ENCODE peak calls at places on chromosomes 6 and 20, in nine cellular contexts. N, R, M, W, U, E, P, A and H are unnamed samples.

GRCh38 chr6:108157972-108158441 is 7.8 kb upstream of the NR2E1 start:
- DNase-seq in N (peak; percentile 33), R (no peak), M (no peak), W (no peak), U (no peak), E (peak; percentile 31), P (no peak), A (no peak), H (no peak)

GRCh38 chr20:57908226-57908625 is 198.4 kb upstream of the PMEPA1 start:
- DNase-seq in N (no peak), R (no peak), M (no peak), W (no peak), U (no peak), E (no peak), P (no peak), A (no peak), H (no peak)

GRCh38 chr6:125871365-125871764 is 80.6 kb downstream of the NCOA7 start:
- DNase-seq in N (no peak), R (no peak), M (no peak), W (no peak), U (peak; percentile 21), E (no peak), P (no peak), A (no peak), H (no peak)

GRCh38 chr6:142631517-142632385 is 313.2 kb downstream of the HIVEP2 start:
- DNase-seq in N (no peak), R (no peak), M (no peak), W (no peak), U (no peak), E (no peak), P (no peak), A (no peak), H (no peak)

GRCh38 chr6:35449287-35449881 is 2.8 kb upstream of the FANCE start:
- DNase-seq in N (peak; percentile 41), R (peak; percentile 37), M (no peak), W (peak; percentile 39), U (peak; percentile 72), E (peak; percentile 86), P (no peak), A (no peak), H (no peak)

GRCh38 chr6:69735029-69735428 is 61.8 kb downstream of the LMBRD1 start:
- DNase-seq in N (peak; percentile 2), R (no peak), M (no peak), W (no peak), U (no peak), E (no peak), P (no peak), A (no peak), H (no peak)

GRCh38 chr6:128282956-128283355 is 237.4 kb downstream of the PTPRK start:
- DNase-seq in N (no peak), R (no peak), M (no peak), W (no peak), U (no peak), E (no peak), P (no peak), A (no peak), H (no peak)

GRCh38 chr20:38665094-38665493 is 59.2 kb upstream of the SLC32A1 start:
- DNase-seq in N (no peak), R (no peak), M (no peak), W (no peak), U (no peak), E (no peak), P (no peak), A (no peak), H (no peak)

GRCh38 chr6:17278289-17279061 is 2.7 kb upstream of the RBM24 start:
- DNase-seq in N (no peak), R (no peak), M (no peak), W (peak; percentile 32), U (peak; percentile 64), E (no peak), P (no peak), A (no peak), H (no peak)

GRCh38 chr6:132752255-132752654 is 5.4 kb downstream of the VNN2 start:
- DNase-seq in N (no peak), R (no peak), M (no peak), W (no peak), U (no peak), E (no peak), P (no peak), A (no peak), H (no peak)

GRCh38 chr20:25288291-25289181 is 40.7 kb downstream of the PYGB start:
- DNase-seq in N (no peak), R (no peak), M (peak; percentile 42), W (no peak), U (no peak), E (peak; percentile 81), P (no peak), A (no peak), H (no peak)

GRCh38 chr6:27678449-27678848 is 205.5 kb upstream of the ZNF184 start:
- DNase-seq in N (no peak), R (no peak), M (no peak), W (no peak), U (no peak), E (no peak), P (no peak), A (no peak), H (no peak)

GRCh38 chr6:87241304-87241703 is 81.1 kb upstream of the SMIM8 start:
- DNase-seq in N (no peak), R (no peak), M (no peak), W (no peak), U (no peak), E (no peak), P (no peak), A (no peak), H (no peak)

GRCh38 chr6:57068066-57068465 is 21.6 kb downstream of the KIAA1586 start:
- DNase-seq in N (no peak), R (no peak), M (no peak), W (no peak), U (peak; percentile 57), E (no peak), P (no peak), A (no peak), H (no peak)

GRCh38 chr6:87350516-87350915 is 5.9 kb downstream of the C6orf163 start:
- DNase-seq in N (no peak), R (no peak), M (no peak), W (no peak), U (peak; percentile 5), E (no peak), P (no peak), A (no peak), H (no peak)

GRCh38 chr6:90184334-90185298 is 112.0 kb downstream of the BACH2 start:
- DNase-seq in N (no peak), R (peak; percentile 77), M (no peak), W (peak; percentile 46), U (peak; percentile 73), E (no peak), P (no peak), A (no peak), H (no peak)

DNA sequence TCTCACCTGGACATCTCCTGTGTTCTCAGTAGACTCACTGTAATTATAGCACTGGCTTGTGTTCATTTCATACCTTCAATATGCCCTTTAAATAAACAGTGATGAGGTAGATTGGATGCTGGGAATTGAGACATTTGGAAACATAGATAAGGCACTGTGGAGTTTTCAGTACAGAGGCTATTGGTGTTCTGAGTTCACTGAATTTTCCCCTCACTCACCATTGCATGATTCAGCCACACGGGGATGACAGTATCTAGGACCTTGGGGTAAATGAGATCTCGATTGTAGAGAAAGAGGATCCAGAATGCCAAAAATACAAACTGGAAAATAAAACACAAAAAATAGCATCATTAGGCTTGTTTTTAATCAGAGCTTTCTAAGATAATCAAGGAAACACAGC is 12.5 kb downstream of the ADTRP start:
- DNase-seq in N (no peak), R (no peak), M (no peak), W (no peak), U (peak; percentile 54), E (no peak), P (no peak), A (no peak), H (no peak)
- TF ChIP-seq CTCF in N (no peak), R (no peak), M (no peak), W (peak; percentile 49), U (peak; percentile 41), E (no peak), P (no peak), A (no peak), H (no peak)

DNA sequence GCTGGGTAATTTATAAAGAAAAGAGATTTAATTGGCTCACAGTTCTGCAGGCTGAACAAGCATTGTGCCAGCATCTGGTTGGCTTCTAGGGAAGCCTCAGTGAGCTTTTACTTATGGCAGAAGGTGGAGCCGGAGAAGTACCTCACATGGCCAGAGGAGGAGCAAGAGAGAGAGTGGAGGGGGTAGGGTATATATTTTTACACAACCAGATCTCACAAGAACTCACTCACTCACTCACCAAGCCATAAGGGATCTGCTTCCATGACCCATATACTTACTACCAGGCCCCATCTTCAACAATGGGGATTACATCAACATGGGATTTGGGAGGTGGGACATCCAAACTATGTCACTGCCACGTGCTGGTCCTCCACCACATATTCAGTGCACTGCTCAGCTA is 152.6 kb upstream of the PRND start:
- DNase-seq in N (peak; percentile 9), R (no peak), M (no peak), W (no peak), U (no peak), E (no peak), P (no peak), A (no peak), H (no peak)
- TF ChIP-seq CTCF in N (peak; percentile 33), R (no peak), M (no peak), W (peak; percentile 16), U (peak; percentile 5), E (no peak), P (no peak), A (peak; percentile 33), H (no peak)

GRCh38 chr6:82353848-82354247 is 9.8 kb upstream of the TPBG start:
- DNase-seq in N (no peak), R (no peak), M (no peak), W (no peak), U (peak; percentile 28), E (no peak), P (no peak), A (no peak), H (no peak)

GRCh38 chr6:82348130-82348529 is 15.5 kb upstream of the TPBG start:
- DNase-seq in N (no peak), R (no peak), M (no peak), W (no peak), U (no peak), E (no peak), P (no peak), A (no peak), H (no peak)
- TF ChIP-seq CTCF in N (no peak), R (no peak), M (no peak), W (no peak), U (no peak), E (no peak), P (no peak), A (no peak), H (no peak)

DNA sequence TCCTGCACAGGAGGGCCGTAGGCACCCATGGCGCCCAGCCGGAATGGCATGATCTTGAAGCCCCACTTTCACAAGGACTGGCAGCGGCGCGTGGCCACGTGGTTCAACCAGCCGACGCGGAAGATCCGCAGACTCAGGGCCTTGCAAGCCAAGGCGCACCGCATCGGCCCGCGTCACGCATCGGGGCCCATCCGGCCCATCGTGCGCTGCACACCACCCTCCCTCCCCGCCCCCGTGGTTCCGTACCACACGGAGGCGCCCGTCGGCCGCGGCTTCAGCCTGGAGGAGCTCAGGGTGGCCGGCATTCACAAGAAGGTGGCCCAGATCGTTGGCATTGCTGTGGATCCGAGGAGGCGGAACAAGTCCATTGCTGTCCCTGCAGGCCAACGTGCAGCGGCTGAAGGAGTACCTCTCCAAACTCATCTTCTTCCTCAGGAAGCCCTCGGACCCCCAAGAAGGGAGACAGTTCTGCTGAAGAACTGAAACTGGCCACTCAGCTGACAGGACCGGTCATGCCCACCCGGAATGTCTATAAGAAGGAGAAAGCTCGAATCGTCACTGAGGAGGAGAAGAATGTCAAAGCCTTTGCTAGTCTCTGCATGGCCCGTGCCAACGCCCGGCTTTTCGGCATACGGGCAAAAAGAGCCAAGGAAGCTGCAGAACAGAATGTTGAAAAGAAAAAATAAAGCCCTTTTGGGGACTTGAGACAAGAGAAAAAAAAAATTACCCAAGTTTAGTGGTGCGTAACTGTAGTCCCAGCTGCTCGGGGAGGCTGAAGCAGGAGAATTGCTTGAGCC is 9.9 kb upstream of the NCOA5 start:
- DNase-seq in N (peak; percentile 32), R (no peak), M (peak; percentile 72), W (no peak), U (no peak), E (no peak), P (no peak), A (no peak), H (no peak)
- TF ChIP-seq CTCF in N (no peak), R (no peak), M (peak; percentile 29), W (no peak), U (no peak), E (peak; percentile 53), P (peak; percentile 32), A (no peak), H (no peak)